ENCODE peak calls at places on chromosomes 7 and 10, in six cellular contexts. One of them, this sample, is unnamed.

GRCh38 chr7:136228185-136228584 is 251.0 kb upstream of the MTPN start:
- DNase-seq in mesenchymal stem cell: peak; percentile 74
- DNase-seq in neuronal stem cell: no peak
- DNase-seq in mesendoderm: no peak
- DNase-seq in IMR-90: peak; percentile 0
- DNase-seq in H9: no peak
- DNase-seq in this sample: no peak

GRCh38 chr7:18508441-18509427 is 13.2 kb downstream of the HDAC9 start:
- DNase-seq in mesenchymal stem cell: peak; percentile 97
- DNase-seq in neuronal stem cell: no peak
- DNase-seq in mesendoderm: peak; percentile 94
- DNase-seq in IMR-90: peak; percentile 98
- DNase-seq in H9: no peak
- DNase-seq in this sample: peak; percentile 2

GRCh38 chr7:127578036-127578684 is 7.2 kb downstream of the GCC1 start:
- DNase-seq in mesenchymal stem cell: peak; percentile 15
- DNase-seq in neuronal stem cell: no peak
- DNase-seq in mesendoderm: peak; percentile 33
- DNase-seq in IMR-90: peak; percentile 80
- DNase-seq in H9: no peak
- DNase-seq in this sample: no peak

GRCh38 chr7:7183833-7184463 is 1.6 kb downstream of the C1GALT1 start:
- DNase-seq in mesenchymal stem cell: peak; percentile 14
- DNase-seq in neuronal stem cell: no peak
- DNase-seq in mesendoderm: no peak
- DNase-seq in IMR-90: no peak
- DNase-seq in H9: no peak
- DNase-seq in this sample: no peak

GRCh38 chr10:63348210-63348850 is 117.4 kb downstream of the JMJD1C start:
- DNase-seq in mesenchymal stem cell: no peak
- DNase-seq in neuronal stem cell: no peak
- DNase-seq in mesendoderm: peak; percentile 91
- DNase-seq in IMR-90: peak; percentile 44
- DNase-seq in H9: no peak
- DNase-seq in this sample: no peak

GRCh38 chr10:64733980-64734379 is 1212.8 kb downstream of the REEP3 start:
- DNase-seq in mesenchymal stem cell: peak; percentile 53
- DNase-seq in neuronal stem cell: peak; percentile 8
- DNase-seq in mesendoderm: peak; percentile 63
- DNase-seq in IMR-90: no peak
- DNase-seq in H9: no peak
- DNase-seq in this sample: peak; percentile 9

GRCh38 chr10:61108880-61109279 is 164.9 kb upstream of the RHOBTB1 start:
- DNase-seq in mesenchymal stem cell: no peak
- DNase-seq in neuronal stem cell: no peak
- DNase-seq in mesendoderm: no peak
- DNase-seq in IMR-90: no peak
- DNase-seq in H9: no peak
- DNase-seq in this sample: no peak

GRCh38 chr10:5545011-5545410 is 20.2 kb downstream of the CALML3 start:
- DNase-seq in mesenchymal stem cell: no peak
- DNase-seq in neuronal stem cell: no peak
- DNase-seq in mesendoderm: no peak
- DNase-seq in IMR-90: no peak
- DNase-seq in H9: no peak
- DNase-seq in this sample: no peak

GRCh38 chr7:31327071-31327470 is 13.5 kb downstream of the NEUROD6 start:
- DNase-seq in mesenchymal stem cell: no peak
- DNase-seq in neuronal stem cell: no peak
- DNase-seq in mesendoderm: peak; percentile 95
- DNase-seq in IMR-90: peak; percentile 10
- DNase-seq in H9: peak; percentile 38
- DNase-seq in this sample: peak; percentile 85

GRCh38 chr10:101829561-101830315 is 11.5 kb upstream of the OGA start:
- DNase-seq in mesenchymal stem cell: no peak
- DNase-seq in neuronal stem cell: peak; percentile 70
- DNase-seq in mesendoderm: peak; percentile 82
- DNase-seq in IMR-90: no peak
- DNase-seq in H9: peak; percentile 92
- DNase-seq in this sample: peak; percentile 59

GRCh38 chr7:95527033-95527775 is 41.5 kb downstream of the ASB4 start:
- DNase-seq in mesenchymal stem cell: peak; percentile 66
- DNase-seq in neuronal stem cell: peak; percentile 58
- DNase-seq in mesendoderm: peak; percentile 79
- DNase-seq in IMR-90: peak; percentile 44
- DNase-seq in H9: peak; percentile 75
- DNase-seq in this sample: peak; percentile 79

GRCh38 chr10:28975891-28976471 is 298.7 kb downstream of the BAMBI start:
- DNase-seq in mesenchymal stem cell: peak; percentile 20
- DNase-seq in neuronal stem cell: peak; percentile 14
- DNase-seq in mesendoderm: no peak
- DNase-seq in IMR-90: peak; percentile 36
- DNase-seq in H9: no peak
- DNase-seq in this sample: no peak

GRCh38 chr10:5508161-5508604 is 8.8 kb upstream of the CALML5 start:
- DNase-seq in mesenchymal stem cell: no peak
- DNase-seq in neuronal stem cell: no peak
- DNase-seq in mesendoderm: no peak
- DNase-seq in IMR-90: no peak
- DNase-seq in H9: no peak
- DNase-seq in this sample: no peak

GRCh38 chr10:132030898-132031463 is 34.8 kb upstream of the JAKMIP3 start:
- DNase-seq in mesenchymal stem cell: no peak
- DNase-seq in neuronal stem cell: no peak
- DNase-seq in mesendoderm: no peak
- DNase-seq in IMR-90: no peak
- DNase-seq in H9: no peak
- DNase-seq in this sample: no peak
- H3K4ac ChIP-seq in mesenchymal stem cell: no peak overlapping the region
- H3K4ac ChIP-seq in neuronal stem cell: no peak overlapping the region
- H3K4ac ChIP-seq in mesendoderm: no peak overlapping the region
- H3K4ac ChIP-seq in IMR-90: no peak overlapping the region
- H3K4ac ChIP-seq in H9: no peak overlapping the region
- H3K4ac ChIP-seq in this sample: no peak overlapping the region

GRCh38 chr10:132419631-132420468 is 22.9 kb downstream of the PWWP2B start:
- DNase-seq in mesenchymal stem cell: no peak
- DNase-seq in neuronal stem cell: no peak
- DNase-seq in mesendoderm: no peak
- DNase-seq in IMR-90: no peak
- DNase-seq in H9: peak; percentile 68
- DNase-seq in this sample: peak; percentile 54
- H3K4ac ChIP-seq in mesenchymal stem cell: peak overlapping the region; percentile 26
- H3K4ac ChIP-seq in neuronal stem cell: peak overlapping the region; percentile 26
- H3K4ac ChIP-seq in mesendoderm: no peak overlapping the region
- H3K4ac ChIP-seq in IMR-90: no peak overlapping the region
- H3K4ac ChIP-seq in H9: no peak overlapping the region
- H3K4ac ChIP-seq in this sample: peak overlapping the region; percentile 28

GRCh38 chr7:45124351-45124750 is 12.9 kb upstream of the TBRG4 start:
- DNase-seq in mesenchymal stem cell: no peak
- DNase-seq in neuronal stem cell: no peak
- DNase-seq in mesendoderm: no peak
- DNase-seq in IMR-90: no peak
- DNase-seq in H9: no peak
- DNase-seq in this sample: no peak

GRCh38 chr7:45126201-45126600 is 14.7 kb upstream of the TBRG4 start:
- DNase-seq in mesenchymal stem cell: no peak
- DNase-seq in neuronal stem cell: no peak
- DNase-seq in mesendoderm: no peak
- DNase-seq in IMR-90: no peak
- DNase-seq in H9: no peak
- DNase-seq in this sample: no peak

GRCh38 chr7:45126920-45127319 is 15.4 kb upstream of the TBRG4 start:
- DNase-seq in mesenchymal stem cell: no peak
- DNase-seq in neuronal stem cell: no peak
- DNase-seq in mesendoderm: no peak
- DNase-seq in IMR-90: no peak
- DNase-seq in H9: no peak
- DNase-seq in this sample: no peak

GRCh38 chr7:45123913-45124312 is 12.4 kb upstream of the TBRG4 start:
- DNase-seq in mesenchymal stem cell: no peak
- DNase-seq in neuronal stem cell: no peak
- DNase-seq in mesendoderm: peak; percentile 27
- DNase-seq in IMR-90: no peak
- DNase-seq in H9: peak; percentile 65
- DNase-seq in this sample: no peak

DNA sequence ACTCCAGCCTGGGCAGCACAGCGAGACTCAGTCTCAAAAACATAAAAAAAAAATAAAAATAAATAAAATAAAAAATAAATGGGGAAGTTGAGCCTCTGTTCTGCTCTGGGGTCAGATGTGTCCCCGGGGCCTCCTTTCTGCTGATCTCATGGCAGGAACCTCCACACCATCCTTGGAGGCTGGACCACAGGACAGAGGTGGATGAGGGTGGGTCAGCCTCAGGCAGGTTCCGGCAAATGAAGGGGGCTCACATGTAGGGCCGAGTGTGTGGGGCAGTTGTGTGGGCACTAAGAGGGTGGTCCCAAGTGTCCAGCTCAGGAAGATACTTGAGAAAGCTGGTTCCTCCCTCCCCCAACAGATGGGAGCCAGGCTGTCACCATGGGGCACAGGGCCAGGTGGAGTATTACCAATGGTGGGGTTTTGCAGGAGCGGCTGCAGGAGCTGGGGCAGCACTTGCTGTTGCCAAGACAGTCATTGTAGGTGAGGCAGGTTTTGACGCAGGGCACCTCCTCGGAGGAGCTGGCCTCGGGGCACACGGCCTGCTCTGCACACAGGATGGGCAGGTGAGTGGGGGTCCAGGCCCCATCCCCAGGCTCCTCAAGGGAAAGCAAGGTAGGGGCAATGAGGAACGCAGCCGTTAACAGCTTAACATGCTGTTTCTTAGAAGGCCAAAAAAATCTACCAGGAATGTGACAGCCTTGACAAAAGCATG is 13.9 kb upstream of the TBRG4 start:
- DNase-seq in mesenchymal stem cell: no peak
- DNase-seq in neuronal stem cell: no peak
- DNase-seq in mesendoderm: no peak
- DNase-seq in IMR-90: no peak
- DNase-seq in H9: no peak
- DNase-seq in this sample: no peak
- H3K4ac ChIP-seq in mesenchymal stem cell: no peak overlapping the region
- H3K4ac ChIP-seq in neuronal stem cell: no peak overlapping the region
- H3K4ac ChIP-seq in mesendoderm: no peak overlapping the region
- H3K4ac ChIP-seq in IMR-90: no peak overlapping the region
- H3K4ac ChIP-seq in H9: no peak overlapping the region
- H3K4ac ChIP-seq in this sample: no peak overlapping the region

GRCh38 chr10:97713828-97714400 is 384 bp downstream of the MARVELD1 start:
- DNase-seq in mesenchymal stem cell: peak; percentile 85
- DNase-seq in neuronal stem cell: peak; percentile 68
- DNase-seq in mesendoderm: peak; percentile 91
- DNase-seq in IMR-90: peak; percentile 74
- DNase-seq in H9: peak; percentile 77
- DNase-seq in this sample: peak; percentile 69

GRCh38 chr10:97711640-97712267 is 1.8 kb upstream of the MARVELD1 start:
- DNase-seq in mesenchymal stem cell: no peak
- DNase-seq in neuronal stem cell: no peak
- DNase-seq in mesendoderm: no peak
- DNase-seq in IMR-90: no peak
- DNase-seq in H9: no peak
- DNase-seq in this sample: no peak

GRCh38 chr10:97715259-97715874 is 1.8 kb downstream of the MARVELD1 start:
- DNase-seq in mesenchymal stem cell: no peak
- DNase-seq in neuronal stem cell: no peak
- DNase-seq in mesendoderm: peak; percentile 40
- DNase-seq in IMR-90: no peak
- DNase-seq in H9: peak; percentile 44
- DNase-seq in this sample: no peak

GRCh38 chr10:97713351-97713827 is at the start of gene MARVELD1:
- DNase-seq in mesenchymal stem cell: peak; percentile 83
- DNase-seq in neuronal stem cell: peak; percentile 59
- DNase-seq in mesendoderm: peak; percentile 91
- DNase-seq in IMR-90: peak; percentile 77
- DNase-seq in H9: peak; percentile 88
- DNase-seq in this sample: no peak

DNA sequence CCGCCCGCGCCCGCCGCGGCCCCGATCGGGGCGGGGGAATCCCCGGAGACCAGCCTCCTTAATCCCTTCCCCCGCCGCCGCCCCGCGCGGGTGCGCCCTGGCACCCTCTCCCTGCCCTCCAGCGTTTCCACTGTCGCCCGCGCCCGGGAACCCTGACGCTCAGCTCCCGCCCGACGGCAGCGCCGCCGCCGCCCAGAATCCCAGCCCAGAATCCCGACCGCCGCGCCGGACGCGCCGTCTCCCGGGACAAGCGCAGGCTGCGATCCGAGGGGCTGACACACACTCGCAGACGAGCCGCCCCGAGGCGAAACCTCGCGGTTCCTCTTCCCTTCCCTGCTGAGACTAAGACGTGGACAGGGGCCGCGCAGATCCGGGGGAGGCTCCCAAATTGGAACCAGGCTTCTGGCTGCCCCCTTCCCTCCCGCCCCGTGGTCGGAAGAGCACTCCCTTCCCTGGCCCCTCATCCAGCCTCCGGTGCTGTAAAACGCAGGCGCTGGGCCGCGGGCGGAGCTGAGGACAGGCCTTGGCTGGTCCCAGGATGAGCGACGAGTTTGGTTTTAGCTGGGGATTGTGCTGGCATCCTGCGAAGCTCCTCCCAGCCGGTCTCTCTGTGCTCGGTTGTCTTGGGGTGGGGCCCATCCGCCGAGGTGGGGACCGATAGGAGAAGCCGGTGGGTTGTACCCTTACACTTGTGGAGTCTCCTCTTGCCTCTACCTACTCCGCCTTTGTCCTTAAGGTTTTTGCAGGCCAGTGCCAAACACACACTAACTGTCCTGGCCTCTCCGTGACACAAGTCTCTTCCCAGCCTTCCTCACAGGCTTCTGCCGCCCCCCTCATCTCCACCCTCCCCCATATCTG is 1.1 kb downstream of the MARVELD1 start:
- DNase-seq in mesenchymal stem cell: peak; percentile 80
- DNase-seq in neuronal stem cell: no peak
- DNase-seq in mesendoderm: peak; percentile 92
- DNase-seq in IMR-90: peak; percentile 71
- DNase-seq in H9: peak; percentile 86
- DNase-seq in this sample: peak; percentile 78
- H3K4ac ChIP-seq in mesenchymal stem cell: peak overlapping the region; percentile 99
- H3K4ac ChIP-seq in neuronal stem cell: peak overlapping the region; percentile 45
- H3K4ac ChIP-seq in mesendoderm: peak overlapping the region; percentile 86
- H3K4ac ChIP-seq in IMR-90: peak overlapping the region; percentile 95
- H3K4ac ChIP-seq in H9: no peak overlapping the region
- H3K4ac ChIP-seq in this sample: peak overlapping the region; percentile 75